ENCODE peak calls at places on chromosome 2, in four cellular contexts. One of them, this sample, is unnamed.

GRCh38 chr2:57543211-57543610 is 503.4 kb upstream of the VRK2 start:
- DNase-seq in mucosa of descending colon: no peak
- DNase-seq in AG10803: no peak
- DNase-seq in colonic mucosa: no peak
- DNase-seq in this sample: peak

GRCh38 chr2:29160184-29160583 is 45.0 kb downstream of the CLIP4 start:
- DNase-seq in colonic mucosa: no peak
- DNase-seq in AG10803: no peak
- DNase-seq in mucosa of descending colon: no peak
- DNase-seq in this sample: no peak

GRCh38 chr2:195596840-195597239 is 60.2 kb upstream of the SLC39A10 start:
- DNase-seq in AG10803: peak
- DNase-seq in mucosa of descending colon: no peak
- DNase-seq in colonic mucosa: no peak
- DNase-seq in this sample: peak

GRCh38 chr2:112623913-112624777 is 21.6 kb upstream of the SLC20A1 start:
- DNase-seq in colonic mucosa: peak
- DNase-seq in mucosa of descending colon: peak
- DNase-seq in AG10803: peak
- DNase-seq in this sample: peak

GRCh38 chr2:17083902-17084301 is 418.3 kb upstream of the CYRIA start:
- DNase-seq in mucosa of descending colon: no peak
- DNase-seq in AG10803: peak
- DNase-seq in colonic mucosa: no peak
- DNase-seq in this sample: no peak

GRCh38 chr2:117785740-117786139 is 28.8 kb upstream of the DDX18 start:
- DNase-seq in AG10803: peak
- DNase-seq in colonic mucosa: peak
- DNase-seq in mucosa of descending colon: peak
- DNase-seq in this sample: peak

GRCh38 chr2:44233450-44234128 is 41.7 kb upstream of the SLC3A1 start:
- DNase-seq in colonic mucosa: no peak
- DNase-seq in AG10803: peak
- DNase-seq in mucosa of descending colon: no peak
- DNase-seq in this sample: peak

GRCh38 chr2:26438526-26438925 is 36.8 kb downstream of the DRC1 start:
- DNase-seq in colonic mucosa: no peak
- DNase-seq in mucosa of descending colon: no peak
- DNase-seq in AG10803: peak
- DNase-seq in this sample: peak

GRCh38 chr2:189000221-189000620 is 26.0 kb downstream of the COL3A1 start:
- DNase-seq in AG10803: no peak
- DNase-seq in mucosa of descending colon: no peak
- DNase-seq in colonic mucosa: no peak
- DNase-seq in this sample: no peak

GRCh38 chr2:213225866-213226265 is 58.4 kb upstream of the SPAG16 start:
- DNase-seq in colonic mucosa: no peak
- DNase-seq in AG10803: no peak
- DNase-seq in mucosa of descending colon: no peak
- DNase-seq in this sample: no peak

DNA sequence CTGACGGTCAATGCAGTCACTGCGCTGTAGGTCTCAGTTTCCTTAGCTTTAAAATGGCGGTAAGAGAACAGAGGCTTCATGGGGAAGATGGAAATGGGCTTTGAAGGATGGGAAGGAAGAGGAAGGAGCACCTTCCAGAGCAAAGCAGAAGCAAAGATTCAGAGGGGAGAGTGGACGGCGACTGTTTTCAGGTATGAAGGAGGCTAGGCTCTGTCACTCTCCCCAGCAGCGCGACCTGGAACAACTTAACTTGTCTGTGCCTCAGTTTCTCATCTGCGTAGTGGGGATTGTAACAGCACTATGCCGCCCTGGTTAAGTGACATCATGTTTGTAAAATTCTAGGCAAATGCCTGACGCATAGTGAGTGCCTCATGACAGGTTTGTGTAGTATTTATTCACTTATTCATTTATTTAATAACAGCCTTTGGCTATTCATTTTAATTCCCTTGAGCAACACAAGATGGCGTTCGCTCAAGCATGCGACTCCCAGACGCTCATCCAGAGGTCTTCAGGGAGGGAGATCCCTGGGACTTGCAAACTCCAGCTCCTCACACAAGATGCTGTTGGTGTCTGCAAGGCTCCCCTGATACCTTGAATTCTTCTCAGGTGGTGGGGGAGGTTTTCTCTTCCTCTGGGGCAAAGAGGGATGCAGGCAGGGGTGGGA is 336.3 kb downstream of the DYSF start:
- DNase-seq in mucosa of descending colon: no peak
- DNase-seq in AG10803: peak
- DNase-seq in colonic mucosa: no peak
- DNase-seq in this sample: no peak
- TF ChIP-seq CTCF in mucosa of descending colon: no peak
- TF ChIP-seq CTCF in AG10803: peak
- TF ChIP-seq CTCF in colonic mucosa: no peak
- TF ChIP-seq CTCF in this sample: peak

DNA sequence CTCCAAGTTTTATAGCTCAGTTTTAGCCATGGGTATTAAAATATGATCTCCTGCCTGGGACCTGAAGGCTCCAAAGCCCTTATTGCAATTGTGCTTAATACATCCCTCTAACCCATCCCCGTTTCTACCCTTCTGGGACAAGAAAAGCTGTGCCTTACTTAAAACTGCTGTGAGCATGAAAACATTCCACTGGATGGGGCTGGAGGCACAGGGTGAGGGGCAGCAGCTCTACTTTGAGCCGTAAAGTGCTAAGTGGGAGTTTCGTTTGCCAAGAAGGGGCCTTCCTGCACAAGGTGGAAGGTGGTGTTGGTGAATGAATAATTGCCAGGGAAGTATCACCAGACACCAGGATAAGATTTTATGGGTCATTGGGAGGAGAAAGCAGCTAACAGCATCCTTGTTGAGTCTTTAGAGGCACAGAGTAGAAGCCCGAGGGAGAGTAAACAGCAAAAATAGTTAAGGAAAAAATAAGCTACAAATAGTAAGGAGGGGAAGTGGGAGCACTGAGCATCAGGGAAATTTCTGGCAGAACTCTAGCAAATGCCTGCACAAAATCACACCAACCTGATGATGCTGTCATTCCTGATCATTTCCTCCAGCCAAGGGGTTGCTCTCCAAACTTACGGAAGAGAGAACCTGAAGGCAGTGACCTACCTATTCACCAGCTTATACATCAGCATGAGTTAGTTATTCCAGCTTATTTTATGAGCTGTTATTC is 218.4 kb downstream of the MREG start:
- DNase-seq in colonic mucosa: no peak
- DNase-seq in AG10803: no peak
- DNase-seq in mucosa of descending colon: no peak
- DNase-seq in this sample: no peak
- TF ChIP-seq CTCF in colonic mucosa: no peak
- TF ChIP-seq CTCF in AG10803: no peak
- TF ChIP-seq CTCF in mucosa of descending colon: no peak
- TF ChIP-seq CTCF in this sample: peak

GRCh38 chr2:52931660-52932059 is 835.9 kb upstream of the CHAC2 start:
- DNase-seq in AG10803: no peak
- DNase-seq in mucosa of descending colon: no peak
- DNase-seq in colonic mucosa: no peak
- DNase-seq in this sample: no peak
- TF ChIP-seq CTCF in AG10803: no peak
- TF ChIP-seq CTCF in mucosa of descending colon: no peak
- TF ChIP-seq CTCF in colonic mucosa: no peak
- TF ChIP-seq CTCF in this sample: no peak

GRCh38 chr2:238875161-238875530 is 27.3 kb downstream of the TWIST2 start:
- DNase-seq in colonic mucosa: no peak
- DNase-seq in mucosa of descending colon: no peak
- DNase-seq in AG10803: peak
- DNase-seq in this sample: peak
- TF ChIP-seq CTCF in colonic mucosa: no peak
- TF ChIP-seq CTCF in mucosa of descending colon: no peak
- TF ChIP-seq CTCF in AG10803: peak
- TF ChIP-seq CTCF in this sample: peak

GRCh38 chr2:47264183-47264582 is 109.1 kb upstream of the STPG4 start:
- DNase-seq in mucosa of descending colon: no peak
- DNase-seq in AG10803: no peak
- DNase-seq in colonic mucosa: no peak
- DNase-seq in this sample: no peak
- TF ChIP-seq CTCF in mucosa of descending colon: no peak
- TF ChIP-seq CTCF in AG10803: no peak
- TF ChIP-seq CTCF in colonic mucosa: no peak
- TF ChIP-seq CTCF in this sample: peak

DNA sequence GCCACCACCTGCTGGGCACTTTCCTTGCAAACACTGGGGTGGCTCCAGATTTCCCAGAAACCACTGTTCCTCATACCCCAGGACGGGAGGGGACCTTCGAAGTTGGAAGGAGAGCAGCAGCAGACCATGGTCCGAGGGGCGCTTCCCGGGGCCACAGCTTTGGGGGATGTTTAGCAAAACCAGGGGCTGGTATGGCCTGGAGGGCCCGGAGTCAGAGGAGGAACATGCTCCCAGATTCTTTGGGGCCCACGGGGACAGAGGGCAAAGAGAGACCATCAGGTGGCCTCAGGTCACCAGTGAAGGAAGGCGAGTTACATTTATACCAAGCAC is 25.3 kb downstream of the HS6ST1 start:
- DNase-seq in colonic mucosa: no peak
- DNase-seq in AG10803: no peak
- DNase-seq in mucosa of descending colon: no peak
- DNase-seq in this sample: no peak
- TF ChIP-seq CTCF in colonic mucosa: no peak
- TF ChIP-seq CTCF in AG10803: no peak
- TF ChIP-seq CTCF in mucosa of descending colon: no peak
- TF ChIP-seq CTCF in this sample: no peak

DNA sequence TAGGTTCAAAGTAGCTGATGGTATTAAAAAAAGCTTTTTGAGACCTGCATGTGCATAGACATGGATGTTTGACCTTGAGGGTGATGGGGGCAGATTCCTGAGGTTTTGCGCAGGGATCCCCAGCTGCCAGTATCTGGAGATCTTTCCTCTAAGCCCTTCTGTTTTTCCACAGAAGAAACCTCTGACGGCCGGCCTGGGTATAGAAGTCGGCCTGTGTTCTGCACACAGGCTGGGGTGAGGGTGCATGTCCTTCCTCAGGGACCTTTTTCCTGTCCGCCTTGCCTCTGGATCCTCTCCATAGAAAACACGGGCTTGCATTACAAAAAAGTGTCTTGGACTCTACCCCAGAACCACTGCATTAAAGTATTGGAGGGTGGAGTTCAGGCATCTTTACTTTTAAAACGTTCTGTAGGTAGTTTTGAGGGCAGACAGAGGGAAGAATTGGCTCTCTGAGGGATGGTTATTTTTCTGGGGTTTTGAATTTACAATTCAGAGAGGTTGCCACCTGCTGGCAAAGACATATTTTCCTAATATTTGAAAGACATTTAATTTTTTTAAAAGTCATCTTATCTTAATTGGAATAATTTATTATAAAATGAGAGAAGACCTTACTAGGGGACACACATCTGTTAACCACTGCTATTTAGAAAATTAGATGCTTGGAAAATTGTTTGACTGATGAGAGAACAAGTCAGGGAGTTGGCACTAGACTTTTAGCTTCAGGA is 350.6 kb downstream of the DCDC2C start:
- DNase-seq in mucosa of descending colon: no peak
- DNase-seq in colonic mucosa: no peak
- DNase-seq in AG10803: no peak
- DNase-seq in this sample: no peak
- TF ChIP-seq CTCF in mucosa of descending colon: no peak
- TF ChIP-seq CTCF in colonic mucosa: no peak
- TF ChIP-seq CTCF in AG10803: no peak
- TF ChIP-seq CTCF in this sample: peak

DNA sequence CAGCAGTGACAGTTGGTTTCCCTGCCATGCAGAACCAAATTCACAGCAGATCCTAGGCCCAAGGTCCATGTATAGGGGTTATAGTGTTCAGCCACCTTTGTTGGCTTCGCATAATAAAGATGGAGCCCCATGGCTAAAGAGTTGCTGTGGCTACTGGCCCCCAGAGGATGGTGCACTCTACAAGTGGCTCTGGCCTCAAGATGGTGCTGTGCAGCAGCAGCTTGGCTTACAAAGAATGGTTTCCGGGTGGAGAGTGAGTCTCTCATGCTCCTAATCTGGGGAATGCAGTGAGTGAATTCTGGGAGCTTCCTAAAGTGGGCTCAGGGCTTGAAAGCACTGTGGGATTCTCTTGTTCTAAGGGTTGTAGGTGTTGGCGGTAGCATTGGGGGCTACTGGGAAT is 1199.7 kb downstream of the CNTNAP5 start:
- DNase-seq in mucosa of descending colon: peak
- DNase-seq in colonic mucosa: no peak
- DNase-seq in AG10803: no peak
- DNase-seq in this sample: no peak
- TF ChIP-seq CTCF in mucosa of descending colon: no peak
- TF ChIP-seq CTCF in colonic mucosa: no peak
- TF ChIP-seq CTCF in AG10803: no peak
- TF ChIP-seq CTCF in this sample: no peak